ENCODE peak calls at places on chromosomes 12 and 14, in six cellular contexts. K is K562, V is HL-60, E is sigmoid colon, N is stomach, Q is breast epithelium. D is an unnamed sample.

GRCh38 chr12:28191018-28191595 is 851 bp downstream of the CCDC91 start:
- DNase-seq in E (no peak), K (peak; percentile 36), N (no peak), Q (no peak), V (peak; percentile 26), D (no peak)

GRCh38 chr14:65239897-65240296 is 137.6 kb upstream of the MAX start:
- DNase-seq in E (no peak), K (no peak), V (no peak), N (no peak), Q (no peak), D (no peak)

GRCh38 chr14:33525626-33526025 is 425.2 kb downstream of the EGLN3 start:
- DNase-seq in Q (no peak), N (no peak), V (no peak), E (no peak), K (no peak), D (no peak)

GRCh38 chr14:63130531-63130930 is 73.7 kb upstream of the RHOJ start:
- DNase-seq in N (no peak), E (no peak), Q (no peak), V (no peak), K (no peak), D (no peak)

GRCh38 chr14:40229676-40230075 is 797.4 kb upstream of the FBXO33 start:
- DNase-seq in K (no peak), Q (no peak), E (no peak), V (no peak), N (no peak), D (no peak)

GRCh38 chr12:2351129-2351528 is 298.3 kb downstream of the CACNA1C start:
- DNase-seq in E (no peak), N (no peak), Q (no peak), K (no peak), V (no peak), D (no peak)

GRCh38 chr12:98998697-98999299 is 353.7 kb downstream of the APAF1 start:
- DNase-seq in Q (no peak), E (no peak), V (no peak), N (no peak), K (peak; percentile 42), D (no peak)

GRCh38 chr14:75044322-75044721 is 6.9 kb downstream of the MLH3 start:
- DNase-seq in K (no peak), N (no peak), Q (no peak), E (no peak), V (no peak), D (no peak)

GRCh38 chr12:53500119-53500775 is 836 bp upstream of the TARBP2 start:
- DNase-seq in K (peak; percentile 99), N (peak; percentile 50), Q (peak; percentile 81), V (peak; percentile 85), E (peak; percentile 93), D (no peak)

GRCh38 chr12:29008786-29009185 is 140.3 kb upstream of the FAR2 start:
- DNase-seq in K (no peak), E (no peak), Q (no peak), N (no peak), V (no peak), D (no peak)

GRCh38 chr14:90903101-90903500 is 86.9 kb upstream of the TTC7B start:
- DNase-seq in K (peak; percentile 54), V (peak; percentile 65), N (peak; percentile 46), Q (peak; percentile 36), E (peak; percentile 74), D (peak; percentile 44)

GRCh38 chr14:103232831-103233319 is 101.2 kb upstream of the EIF5 start:
- DNase-seq in E (no peak), V (no peak), N (no peak), K (no peak), Q (no peak), D (no peak)

GRCh38 chr14:68593806-68594536 is 198.9 kb downstream of the ZFP36L1 start:
- DNase-seq in N (no peak), V (peak; percentile 20), Q (no peak), E (no peak), K (no peak), D (no peak)

GRCh38 chr14:34781242-34781641 is 66.8 kb upstream of the CFL2 start:
- DNase-seq in N (no peak), Q (no peak), K (no peak), V (no peak), E (no peak), D (no peak)

GRCh38 chr12:23055004-23055403 is 430.0 kb downstream of the ETNK1 start:
- DNase-seq in E (no peak), K (peak; percentile 14), N (no peak), Q (no peak), V (peak; percentile 4), D (no peak)

GRCh38 chr12:29043069-29043468 is 106.0 kb upstream of the FAR2 start:
- DNase-seq in E (no peak), Q (no peak), V (no peak), N (no peak), K (no peak), D (no peak)

GRCh38 chr14:81936902-81937301 is 403.2 kb upstream of the SEL1L start:
- DNase-seq in N (no peak), V (no peak), Q (no peak), K (no peak), E (no peak), D (no peak)

GRCh38 chr14:98167253-98167652 is 1104.7 kb downstream of the BCL11B start:
- DNase-seq in E (no peak), V (no peak), Q (no peak), N (no peak), K (no peak), D (no peak)

GRCh38 chr12:92695577-92695976 is 7.2 kb upstream of the PLEKHG7 start:
- DNase-seq in Q (no peak), N (no peak), E (no peak), V (no peak), K (no peak), D (no peak)

GRCh38 chr14:47929334-47929733 is 253.9 kb upstream of the MDGA2 start:
- DNase-seq in K (no peak), V (no peak), N (no peak), E (no peak), Q (no peak), D (no peak)

GRCh38 chr12:132235116-132235820 is 91.0 kb downstream of the NOC4L start:
- DNase-seq in K (no peak), E (peak; percentile 37), V (no peak), Q (no peak), N (no peak), D (no peak)

GRCh38 chr14:66974397-66975025 is 214.7 kb upstream of the GARIN2 start:
- DNase-seq in Q (no peak), K (no peak), V (no peak), E (no peak), N (no peak), D (no peak)

GRCh38 chr12:112199136-112199535 is 73.8 kb downstream of the TRAFD1 start:
- DNase-seq in N (no peak), Q (no peak), K (no peak), V (no peak), E (no peak), D (no peak)

GRCh38 chr12:43267782-43268181 is 284.2 kb downstream of the ADAMTS20 start:
- DNase-seq in V (no peak), K (no peak), Q (no peak), N (peak; percentile 31), E (no peak), D (no peak)

GRCh38 chr12:68310370-68310769 is 21.8 kb downstream of the MDM1 start:
- DNase-seq in N (no peak), E (no peak), Q (no peak), K (no peak), V (no peak), D (no peak)

GRCh38 chr12:106078358-106079025 is 60.3 kb downstream of the NUAK1 start:
- DNase-seq in K (no peak), V (no peak), E (peak; percentile 75), N (no peak), Q (no peak), D (no peak)

GRCh38 chr14:69320581-69321365 is 60.8 kb downstream of the GALNT16 start:
- DNase-seq in E (peak; percentile 20), V (no peak), K (no peak), N (no peak), Q (no peak), D (no peak)

GRCh38 chr12:54017027-54017788 is 8.4 kb downstream of the HOXC8 start:
- DNase-seq in V (no peak), E (no peak), N (no peak), K (peak; percentile 49), Q (peak; percentile 64), D (no peak)

GRCh38 chr12:125185740-125186470 is 120.7 kb downstream of the AACS start:
- DNase-seq in Q (peak; percentile 23), V (peak; percentile 19), N (peak; percentile 78), E (peak; percentile 77), K (peak; percentile 86), D (peak; percentile 59)
- TF ChIP-seq POLR2AphosphoS5 in Q (no peak), V (no peak), N (no peak), E (peak; percentile 36), K (no peak), D (no peak)

DNA sequence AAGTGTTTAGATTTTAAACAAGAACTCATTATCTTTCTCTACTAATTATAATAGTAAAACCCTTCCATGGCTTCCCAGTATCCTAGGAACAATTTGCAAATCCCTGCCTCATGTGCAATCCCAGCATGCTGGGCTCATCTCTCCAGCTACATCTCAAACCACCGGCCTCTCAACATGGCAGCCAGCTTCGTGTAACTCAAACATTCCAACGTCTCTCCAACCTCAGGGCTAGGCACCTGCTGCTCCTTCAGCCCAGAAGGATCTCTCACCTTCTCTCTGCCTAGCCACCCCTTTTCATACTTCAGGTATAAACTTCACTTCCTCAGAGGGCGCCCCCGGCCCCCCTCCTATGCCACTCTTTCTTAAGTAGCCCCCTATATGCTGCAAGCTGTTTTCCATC is 7.2 kb downstream of the SART3 start:
- DNase-seq in E (no peak), Q (no peak), N (no peak), K (no peak), V (no peak), D (no peak)
- TF ChIP-seq POLR2AphosphoS5 in E (no peak), Q (no peak), N (no peak), K (no peak), V (no peak), D (no peak)

DNA sequence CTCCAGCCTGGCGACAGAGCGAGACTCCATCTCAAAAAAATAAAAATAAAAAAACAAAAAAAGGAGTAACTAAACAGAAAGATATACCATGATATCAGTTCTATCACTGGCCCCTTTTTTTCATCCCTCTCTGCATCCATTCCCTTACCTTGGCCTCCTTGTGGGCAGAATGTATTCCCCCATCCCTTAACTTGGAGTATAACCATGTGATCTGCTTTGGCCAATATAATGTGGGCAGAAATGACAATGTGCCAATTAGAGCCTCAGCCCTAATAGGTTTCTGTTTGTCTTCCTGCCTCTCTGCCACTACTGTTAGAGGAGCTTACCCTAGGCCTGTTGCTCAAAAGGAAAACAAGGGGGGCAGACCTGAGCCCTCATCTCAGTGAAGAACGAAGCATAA is 23.8 kb downstream of the GSC start:
- DNase-seq in N (no peak), Q (no peak), V (no peak), K (no peak), E (no peak), D (no peak)
- TF ChIP-seq POLR2AphosphoS5 in N (no peak), Q (no peak), V (no peak), K (no peak), E (no peak), D (no peak)

DNA sequence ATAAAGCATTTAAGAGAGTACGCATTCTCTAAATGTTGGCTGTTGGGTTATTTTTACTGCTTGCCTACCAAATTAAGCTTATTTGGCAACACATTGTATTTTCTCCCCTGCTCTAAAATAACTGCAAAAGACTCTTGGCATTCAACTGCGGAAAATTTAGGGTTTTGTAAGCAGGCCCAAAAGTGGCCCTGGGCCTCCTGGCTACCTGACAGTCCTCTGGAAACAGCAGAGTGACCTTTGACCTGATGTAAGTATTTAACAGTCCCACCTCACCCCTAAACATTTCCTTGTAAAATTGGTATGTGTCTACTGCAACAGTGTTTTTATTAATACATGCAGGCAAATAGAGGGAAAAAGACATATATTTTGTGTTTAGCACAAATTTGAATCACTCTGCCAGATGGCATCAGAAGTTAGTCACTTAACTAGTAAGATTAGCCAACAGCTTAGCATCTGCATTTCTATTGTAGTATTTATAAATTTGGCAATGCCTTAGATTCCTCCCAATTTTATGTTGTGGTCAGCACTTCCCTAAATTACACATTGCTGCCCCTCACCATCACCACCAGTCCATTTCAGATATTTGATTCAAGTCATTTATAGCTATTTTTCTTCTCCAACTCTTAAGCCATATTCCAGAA is 11.2 kb downstream of the LLPH start:
- DNase-seq in E (no peak), V (peak; percentile 53), N (no peak), K (no peak), Q (no peak), D (no peak)
- TF ChIP-seq POLR2AphosphoS5 in E (no peak), V (no peak), N (no peak), K (no peak), Q (no peak), D (no peak)